ENCODE peak calls at places on chromosomes 12 and 14, in nine cellular contexts. U, K, S, E, P, Y, L, W and H are unnamed samples.
A peak's percentile ranks its signal among the peaks of the same experiment; 100 is the strongest.

GRCh38 chr14:33738481-33738880 is 212.4 kb downstream of the EGLN3 start:
- DNase-seq in U (no peak), K (no peak), S (no peak), E (no peak), P (no peak), Y (no peak), L (no peak), W (no peak), H (no peak)

GRCh38 chr12:15688202-15688736 is 100.9 kb downstream of the EPS8 start:
- DNase-seq in U (no peak), K (peak; percentile 58), S (no peak), E (peak; percentile 87), P (no peak), Y (no peak), L (peak; percentile 68), W (no peak), H (no peak)

GRCh38 chr12:62601765-62602444 is 135.3 kb downstream of the MON2 start:
- DNase-seq in U (no peak), K (no peak), S (peak; percentile 5), E (no peak), P (no peak), Y (no peak), L (peak; percentile 39), W (no peak), H (no peak)

GRCh38 chr12:110355080-110355479 is 48.4 kb downstream of the ANAPC7 start:
- DNase-seq in U (no peak), K (no peak), S (no peak), E (peak; percentile 36), P (no peak), Y (peak; percentile 47), L (peak; percentile 29), W (no peak), H (peak; percentile 23)

GRCh38 chr12:124831590-124831989 is 32.1 kb downstream of the SCARB1 start:
- DNase-seq in U (no peak), K (no peak), S (no peak), E (no peak), P (no peak), Y (no peak), L (no peak), W (no peak), H (no peak)

GRCh38 chr12:131620520-131620919 is 90.4 kb upstream of the SFSWAP start:
- DNase-seq in U (no peak), K (peak; percentile 44), S (no peak), E (no peak), P (no peak), Y (no peak), L (no peak), W (no peak), H (no peak)

GRCh38 chr12:47767197-47767724 is 5.8 kb upstream of the SLC48A1 start:
- DNase-seq in U (peak; percentile 19), K (no peak), S (peak; percentile 60), E (peak; percentile 70), P (peak; percentile 59), Y (peak; percentile 64), L (peak; percentile 71), W (no peak), H (peak; percentile 44)

GRCh38 chr14:64113279-64113678 is 180.9 kb downstream of the ESR2 start:
- DNase-seq in U (no peak), K (no peak), S (no peak), E (peak; percentile 46), P (no peak), Y (peak; percentile 22), L (peak; percentile 90), W (no peak), H (no peak)

GRCh38 chr14:66483322-66483721 is 2.8 kb upstream of the CCDC196 start:
- DNase-seq in U (no peak), K (no peak), S (peak; percentile 31), E (no peak), P (peak; percentile 39), Y (peak; percentile 18), L (peak; percentile 46), W (no peak), H (no peak)

GRCh38 chr12:114679452-114679875 is 4.5 kb downstream of the TBX3 start:
- DNase-seq in U (peak; percentile 71), K (no peak), S (peak; percentile 60), E (peak; percentile 55), P (no peak), Y (peak; percentile 30), L (no peak), W (no peak), H (peak; percentile 55)
- H3K4me3 ChIP-seq in U (peak overlapping the region; percentile 69), K (no peak overlapping the region), S (peak overlapping the region; percentile 90), E (peak overlapping the region; percentile 86), P (no peak overlapping the region), Y (peak overlapping the region; percentile 94), L (no peak overlapping the region), W (peak overlapping the region; percentile 84), H (peak overlapping the region; percentile 88)

DNA sequence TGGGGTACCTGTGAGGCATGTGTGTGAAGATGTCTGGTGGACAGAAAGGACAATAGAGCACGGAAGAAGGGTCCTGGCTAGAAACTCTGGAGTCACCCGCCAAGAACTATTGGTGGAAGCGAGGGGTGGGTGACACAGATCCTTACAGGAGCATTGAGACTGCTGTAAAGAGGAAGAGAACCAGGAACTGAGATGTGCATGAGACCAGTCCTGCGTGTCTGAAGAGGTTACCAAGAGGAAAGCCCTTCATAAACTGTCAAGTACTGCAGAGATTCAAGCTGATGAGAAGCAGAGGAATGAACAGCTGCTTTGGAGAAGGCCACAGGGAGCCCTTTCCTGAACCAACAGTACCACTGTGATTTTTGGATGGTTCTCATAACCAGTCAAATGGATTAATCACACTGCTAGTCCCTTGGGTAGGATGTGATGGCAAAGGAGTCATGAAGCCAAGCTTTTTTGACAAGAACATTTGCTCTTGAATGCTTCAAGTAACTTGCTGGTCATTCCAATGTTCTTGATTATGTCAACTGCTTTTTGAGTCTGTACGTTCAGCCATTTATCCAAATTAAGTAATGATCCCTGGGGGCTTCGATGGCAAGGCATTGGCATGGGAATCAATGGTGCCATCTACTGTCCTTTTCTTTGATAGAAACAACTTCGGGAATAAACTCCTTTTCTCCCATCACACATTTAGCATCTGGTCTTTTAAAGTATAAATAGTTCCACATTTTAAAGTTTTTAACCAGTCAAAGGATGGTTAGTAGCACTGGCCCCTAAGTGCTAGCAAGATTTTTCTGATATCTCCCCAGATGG is 42.9 kb downstream of the GPR135 start:
- DNase-seq in U (no peak), K (no peak), S (no peak), E (no peak), P (peak; percentile 76), Y (peak; percentile 62), L (no peak), W (no peak), H (no peak)
- TF ChIP-seq CTCF in U (peak; percentile 9), K (no peak), S (peak; percentile 23), E (peak; percentile 26), P (peak; percentile 16), Y (peak; percentile 97), L (no peak), W (no peak), H (peak; percentile 29)

GRCh38 chr12:119869720-119870119 is 7.4 kb downstream of the CIT start:
- DNase-seq in U (peak; percentile 96), K (no peak), S (peak; percentile 91), E (peak; percentile 87), P (peak; percentile 95), Y (peak; percentile 80), L (no peak), W (no peak), H (peak; percentile 73)

GRCh38 chr12:119864591-119864990 is 12.5 kb downstream of the CIT start:
- DNase-seq in U (no peak), K (no peak), S (no peak), E (no peak), P (no peak), Y (no peak), L (no peak), W (no peak), H (no peak)

GRCh38 chr12:119870462-119870861 is 6.7 kb downstream of the CIT start:
- DNase-seq in U (no peak), K (no peak), S (peak; percentile 69), E (no peak), P (peak; percentile 63), Y (peak; percentile 7), L (no peak), W (no peak), H (peak; percentile 34)

GRCh38 chr12:119868992-119869391 is 8.1 kb downstream of the CIT start:
- DNase-seq in U (peak; percentile 54), K (no peak), S (peak; percentile 31), E (peak; percentile 11), P (peak; percentile 21), Y (no peak), L (no peak), W (no peak), H (no peak)
- H3K4me3 ChIP-seq in U (no peak overlapping the region), K (no peak overlapping the region), S (no peak overlapping the region), E (no peak overlapping the region), P (no peak overlapping the region), Y (no peak overlapping the region), L (no peak overlapping the region), W (no peak overlapping the region), H (no peak overlapping the region)

GRCh38 chr14:103563089-103563620 is 395 bp downstream of the COA8 start:
- DNase-seq in U (no peak), K (peak; percentile 61), S (no peak), E (no peak), P (peak; percentile 35), Y (peak; percentile 60), L (peak; percentile 77), W (no peak), H (no peak)
- TF ChIP-seq CTCF in U (no peak), K (no peak), S (no peak), E (no peak), P (no peak), Y (no peak), L (no peak), W (no peak), H (no peak)

DNA sequence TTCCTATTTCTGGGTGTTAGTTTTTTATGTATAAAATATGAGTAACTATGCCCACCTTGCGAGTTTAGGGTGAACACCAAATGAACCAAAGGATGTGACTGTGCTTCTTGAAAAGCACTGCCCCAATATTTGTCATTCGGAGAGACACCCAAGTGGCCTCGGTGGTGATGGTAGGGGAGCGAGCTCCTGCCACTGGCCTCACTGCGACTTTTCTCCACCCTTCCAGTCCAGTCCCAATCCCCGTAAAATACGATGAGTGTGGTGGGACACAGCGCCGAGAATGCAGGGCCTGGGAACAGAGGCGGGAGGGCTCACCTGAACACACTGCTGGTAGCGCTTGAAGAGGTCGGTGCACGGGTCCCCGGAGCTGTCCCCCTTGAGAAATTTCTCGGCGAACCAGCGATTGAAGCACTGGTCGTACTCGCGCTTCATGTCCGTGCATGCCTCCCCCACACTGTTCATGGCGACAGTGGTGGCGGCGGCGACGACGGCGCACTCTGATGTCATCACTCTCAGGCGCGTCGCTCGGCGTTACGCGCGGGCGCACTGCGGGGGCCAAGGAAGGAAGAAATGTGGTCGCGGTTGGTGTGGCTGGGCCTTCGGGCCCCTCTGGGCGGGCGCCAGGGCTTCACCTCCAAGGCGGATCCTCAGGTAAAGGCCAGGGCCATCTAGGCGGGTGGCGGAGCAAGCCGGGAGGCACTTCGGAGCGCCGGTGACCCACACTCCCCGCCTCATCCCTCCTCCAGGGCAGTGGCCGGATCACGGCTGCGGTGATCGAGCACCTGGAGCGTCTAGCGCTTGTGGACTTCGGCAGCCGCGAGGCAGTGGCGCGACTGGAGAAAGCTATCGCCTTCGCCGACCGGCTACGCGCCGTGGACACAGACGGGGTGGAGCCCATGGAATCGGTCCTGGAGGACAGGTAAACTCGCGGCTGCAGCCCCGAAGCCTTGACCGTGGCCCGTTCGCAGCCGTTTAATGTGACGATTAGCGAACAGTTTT is at the start of the genes GATC and TRIAP1:
- DNase-seq in U (peak; percentile 66), K (peak; percentile 86), S (peak; percentile 72), E (peak; percentile 65), P (peak; percentile 66), Y (peak; percentile 89), L (peak; percentile 85), W (peak; percentile 83), H (peak; percentile 81)
- H3K4me3 ChIP-seq in U (peak within 1 kb of the TSS; percentile 99), K (peak within 1 kb of the TSS; percentile 75), S (peak within 1 kb of the TSS; percentile 90), E (peak within 1 kb of the TSS; percentile 98), P (peak within 1 kb of the TSS; percentile 100), Y (peak within 1 kb of the TSS; percentile 77), L (peak within 1 kb of the TSS; percentile 60), W (peak within 1 kb of the TSS; percentile 99), H (peak within 1 kb of the TSS; percentile 99)